ENCODE peak calls at places on chromosomes 13 and 19, in four cellular contexts. R is K562, G is HepG2, Y is A549. Q is an unnamed sample.

GRCh38 chr19:27843861-27844260 is 1369.1 kb downstream of the UQCRFS1 start:
- DNase-seq in Y (no peak), G (no peak), R (no peak), Q (no peak)

GRCh38 chr13:70380809-70381208 is 272.6 kb upstream of the KLHL1 start:
- DNase-seq in R (no peak), Y (no peak), G (no peak), Q (no peak)

GRCh38 chr19:33302175-33302973 is at the start of gene CEBPA:
- DNase-seq in Y (peak; percentile 93), G (peak; percentile 78), R (peak; percentile 90), Q (peak; percentile 80)

GRCh38 chr19:54191671-54192453 is 754 bp downstream of the TSEN34 start:
- DNase-seq in R (no peak), G (no peak), Y (peak; percentile 52), Q (no peak)

GRCh38 chr19:16949496-16950023 is 60.8 kb downstream of the F2RL3 start:
- DNase-seq in Y (no peak), R (no peak), G (no peak), Q (no peak)

GRCh38 chr19:57633832-57634131 is 814 bp downstream of the ZNF211 start:
- DNase-seq in R (no peak), Y (no peak), G (no peak), Q (no peak)

GRCh38 chr13:114167445-114167844 is 11.6 kb upstream of the CFAP97D2 start:
- DNase-seq in G (no peak), Y (no peak), R (no peak), Q (no peak)

GRCh38 chr19:12137541-12137940 is 2.6 kb downstream of the ZNF20 start:
- DNase-seq in Y (no peak), G (peak; percentile 67), R (peak; percentile 18), Q (peak; percentile 15)

GRCh38 chr19:34576292-34576691 is 94.7 kb downstream of the WTIP start:
- DNase-seq in G (no peak), R (no peak), Y (no peak), Q (no peak)

GRCh38 chr13:84360843-84361242 is 478.6 kb upstream of the SLITRK1 start:
- DNase-seq in Y (no peak), G (no peak), R (no peak), Q (no peak)

GRCh38 chr19:12194827-12195500 is 32.1 kb downstream of the ZNF136 start:
- DNase-seq in Y (no peak), R (no peak), G (no peak), Q (peak; percentile 98)

GRCh38 chr19:34364830-34365462 is at the start of gene GPI:
- DNase-seq in G (peak; percentile 61), R (peak; percentile 82), Y (peak; percentile 71), Q (peak; percentile 69)

GRCh38 chr19:5358173-5358800 is 17.7 kb upstream of the PTPRS start:
- DNase-seq in G (peak; percentile 27), Y (peak; percentile 36), R (peak; percentile 61), Q (no peak)

GRCh38 chr13:108533842-108534241 is 95.6 kb upstream of the MYO16 start:
- DNase-seq in G (no peak), R (no peak), Y (no peak), Q (no peak)

GRCh38 chr19:36236304-36236945 is 21.5 kb downstream of the ZNF146 start:
- DNase-seq in G (no peak), Y (peak; percentile 62), R (no peak), Q (no peak)

GRCh38 chr13:111393221-111393790 is 72.9 kb downstream of the TEX29 start:
- DNase-seq in G (no peak), R (no peak), Y (no peak), Q (no peak)

GRCh38 chr19:13987101-13987890 is 18.8 kb downstream of the RFX1 start:
- DNase-seq in Y (no peak), G (no peak), R (no peak), Q (no peak)

GRCh38 chr13:108095036-108095435 is 120.3 kb downstream of the LIG4 start:
- DNase-seq in Y (no peak), R (no peak), G (no peak), Q (no peak)

GRCh38 chr13:28532226-28533048 is 37.5 kb upstream of the FLT1 start:
- DNase-seq in R (peak; percentile 67), G (no peak), Y (no peak), Q (peak; percentile 54)

GRCh38 chr13:28531195-28531955 is 36.4 kb upstream of the FLT1 start:
- DNase-seq in R (no peak), Y (no peak), G (no peak), Q (peak; percentile 73)

GRCh38 chr13:28531956-28532225 is 37.0 kb upstream of the FLT1 start:
- DNase-seq in R (no peak), G (no peak), Y (no peak), Q (no peak)

GRCh38 chr13:28529836-28530235 is 34.9 kb upstream of the FLT1 start:
- DNase-seq in Y (no peak), R (no peak), G (no peak), Q (no peak)

DNA sequence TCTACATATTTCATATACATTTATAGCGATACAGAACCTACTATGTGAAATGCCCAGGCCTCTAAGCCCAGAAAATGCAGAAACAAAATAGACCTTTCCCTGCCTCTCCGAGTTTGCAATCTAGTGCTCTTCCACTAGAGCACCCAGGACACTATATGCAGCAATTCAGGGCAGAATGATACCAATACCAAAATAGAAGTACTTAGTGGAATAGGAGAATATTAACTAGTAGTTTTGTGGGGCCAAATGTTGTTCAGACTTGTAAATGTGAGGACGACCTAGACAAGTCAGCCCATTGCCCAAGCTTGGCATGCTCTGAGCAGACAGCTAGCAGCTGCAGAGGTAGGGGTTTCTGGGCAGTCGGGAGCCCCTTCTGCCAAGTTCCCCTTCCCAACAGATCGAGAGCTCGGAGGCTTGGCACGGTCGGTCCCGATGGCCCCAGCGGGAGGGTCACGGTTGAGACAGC is 35.8 kb upstream of the FLT1 start:
- DNase-seq in R (no peak), Y (no peak), G (no peak), Q (no peak)
- TF ChIP-seq HMGXB4 in R (no peak), Y (no peak), G (no peak), Q (no peak)

GRCh38 chr13:39963612-39964011 is 308.1 kb downstream of the COG6 start:
- DNase-seq in Y (no peak), R (no peak), G (no peak), Q (no peak)
- TF ChIP-seq HMGXB4 in Y (no peak), R (no peak), G (no peak), Q (no peak)

GRCh38 chr13:66492479-66492878 is 737.7 kb downstream of the PCDH9 start:
- DNase-seq in G (peak; percentile 3), R (peak; percentile 4), Y (peak; percentile 36), Q (no peak)
- TF ChIP-seq HMGXB4 in G (no peak), R (no peak), Y (no peak), Q (no peak)

GRCh38 chr19:7372810-7373209 is 24.1 kb downstream of the ARHGEF18 start:
- DNase-seq in Y (no peak), G (no peak), R (no peak), Q (no peak)

GRCh38 chr19:7370546-7370945 is 21.8 kb downstream of the ARHGEF18 start:
- DNase-seq in Y (no peak), G (no peak), R (no peak), Q (no peak)

GRCh38 chr19:7376151-7376852 is 27.6 kb downstream of the ARHGEF18 start:
- DNase-seq in G (no peak), Y (no peak), R (no peak), Q (no peak)

GRCh38 chr19:7371001-7371400 is 22.3 kb downstream of the ARHGEF18 start:
- DNase-seq in G (no peak), R (no peak), Y (no peak), Q (no peak)

GRCh38 chr19:7373862-7374261 is 25.1 kb downstream of the ARHGEF18 start:
- DNase-seq in G (peak; percentile 35), Y (no peak), R (no peak), Q (no peak)
- TF ChIP-seq HMGXB4 in G (no peak), Y (no peak), R (no peak), Q (no peak)

GRCh38 chr13:103810026-103810425 is 743.8 kb upstream of the SLC10A2 start:
- DNase-seq in G (no peak), Y (no peak), R (no peak), Q (no peak)
- TF ChIP-seq HMGXB4 in G (no peak), Y (no peak), R (no peak), Q (no peak)

GRCh38 chr13:29571876-29572570 is 23.5 kb downstream of the SLC7A1 start:
- DNase-seq in R (no peak), G (peak; percentile 86), Y (no peak), Q (no peak)

GRCh38 chr13:29572575-29572974 is 22.9 kb downstream of the SLC7A1 start:
- DNase-seq in Y (no peak), G (no peak), R (no peak), Q (no peak)

GRCh38 chr13:29570058-29570654 is 25.3 kb downstream of the SLC7A1 start:
- DNase-seq in R (no peak), G (no peak), Y (no peak), Q (no peak)

GRCh38 chr13:29575098-29575497 is 20.4 kb downstream of the SLC7A1 start:
- DNase-seq in R (no peak), G (no peak), Y (no peak), Q (no peak)

DNA sequence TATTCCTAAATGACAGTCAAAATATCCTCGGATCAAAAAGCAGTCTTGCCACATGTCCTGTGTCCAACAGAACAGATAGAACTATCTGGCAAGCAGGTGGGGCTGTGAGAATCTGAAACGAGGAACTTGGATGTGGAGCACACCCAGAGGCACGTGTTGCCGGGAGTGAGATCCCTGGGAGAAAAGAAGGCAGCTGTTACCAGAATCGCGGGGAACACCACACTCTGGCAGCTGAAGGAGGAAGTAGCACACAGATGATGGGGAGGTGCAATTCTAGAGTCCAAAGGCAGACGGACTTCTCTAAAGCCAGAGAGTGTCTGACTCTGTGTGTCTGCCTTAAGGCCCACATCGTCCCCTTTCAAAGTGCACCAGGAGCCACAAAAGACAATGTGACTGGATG is 22.3 kb downstream of the SLC7A1 start:
- DNase-seq in Y (no peak), R (no peak), G (no peak), Q (no peak)
- TF ChIP-seq HMGXB4 in Y (no peak), R (no peak), G (no peak), Q (no peak)